ENCODE peak calls at places on chromosomes 4 and X, in six cellular contexts. One of them, this sample, is unnamed.

GRCh38 chr4:53196872-53197759 is 168.7 kb downstream of the SCFD2 start:
- DNase-seq in SJSA1: no peak
- DNase-seq in NT2/D1: peak
- DNase-seq in keratinocyte: peak
- DNase-seq in GM23248: peak
- DNase-seq in neuronal stem cell: peak
- DNase-seq in this sample: peak

GRCh38 chrX:22690116-22690515 is 309.6 kb upstream of the DDX53 start:
- DNase-seq in SJSA1: no peak
- DNase-seq in NT2/D1: no peak
- DNase-seq in keratinocyte: no peak
- DNase-seq in GM23248: peak
- DNase-seq in neuronal stem cell: no peak
- DNase-seq in this sample: no peak

GRCh38 chrX:39809326-39809725 is 288.4 kb downstream of the BCOR start:
- DNase-seq in SJSA1: no peak
- DNase-seq in NT2/D1: no peak
- DNase-seq in keratinocyte: peak
- DNase-seq in GM23248: peak
- DNase-seq in neuronal stem cell: no peak
- DNase-seq in this sample: no peak

GRCh38 chr4:74968456-74969164 is 35.7 kb downstream of the PARM1 start:
- DNase-seq in SJSA1: no peak
- DNase-seq in NT2/D1: no peak
- DNase-seq in keratinocyte: no peak
- DNase-seq in GM23248: no peak
- DNase-seq in neuronal stem cell: no peak
- DNase-seq in this sample: no peak

GRCh38 chrX:42485621-42486020 is 292.3 kb downstream of the PPP1R2C start:
- DNase-seq in SJSA1: no peak
- DNase-seq in NT2/D1: no peak
- DNase-seq in keratinocyte: no peak
- DNase-seq in GM23248: peak
- DNase-seq in neuronal stem cell: no peak
- DNase-seq in this sample: no peak

GRCh38 chr4:15918484-15919129 is 19.9 kb downstream of the FGFBP1 start:
- DNase-seq in SJSA1: no peak
- DNase-seq in NT2/D1: no peak
- DNase-seq in keratinocyte: peak
- DNase-seq in GM23248: no peak
- DNase-seq in neuronal stem cell: no peak
- DNase-seq in this sample: no peak

GRCh38 chr4:105944535-105944934 is 49.3 kb downstream of the NPNT start:
- DNase-seq in SJSA1: no peak
- DNase-seq in NT2/D1: no peak
- DNase-seq in keratinocyte: no peak
- DNase-seq in GM23248: peak
- DNase-seq in neuronal stem cell: no peak
- DNase-seq in this sample: peak

GRCh38 chr4:16196482-16197393 is 29.5 kb downstream of the TAPT1 start:
- DNase-seq in SJSA1: no peak
- DNase-seq in NT2/D1: peak
- DNase-seq in keratinocyte: no peak
- DNase-seq in GM23248: peak
- DNase-seq in neuronal stem cell: peak
- DNase-seq in this sample: peak

GRCh38 chrX:45011131-45011530 is 138.1 kb downstream of the KDM6A start:
- DNase-seq in SJSA1: no peak
- DNase-seq in NT2/D1: no peak
- DNase-seq in keratinocyte: no peak
- DNase-seq in GM23248: peak
- DNase-seq in neuronal stem cell: no peak
- DNase-seq in this sample: peak

GRCh38 chr4:147480891-147481576 is at the start of gene EDNRA:
- DNase-seq in SJSA1: peak
- DNase-seq in NT2/D1: peak
- DNase-seq in keratinocyte: no peak
- DNase-seq in GM23248: peak
- DNase-seq in neuronal stem cell: peak
- DNase-seq in this sample: no peak

GRCh38 chr4:10019521-10020051 is 1.7 kb downstream of the SLC2A9 start:
- DNase-seq in SJSA1: no peak
- DNase-seq in NT2/D1: no peak
- DNase-seq in keratinocyte: no peak
- DNase-seq in GM23248: no peak
- DNase-seq in neuronal stem cell: no peak
- DNase-seq in this sample: no peak

GRCh38 chrX:1205681-1206611 is 6.5 kb downstream of the CRLF2 start:
- DNase-seq in SJSA1: no peak
- DNase-seq in NT2/D1: peak
- DNase-seq in keratinocyte: no peak
- DNase-seq in GM23248: peak
- DNase-seq in neuronal stem cell: peak
- DNase-seq in this sample: peak

GRCh38 chrX:153961292-153961691 is 10.3 kb downstream of the HCFC1 start:
- DNase-seq in SJSA1: no peak
- DNase-seq in NT2/D1: no peak
- DNase-seq in keratinocyte: no peak
- DNase-seq in GM23248: no peak
- DNase-seq in neuronal stem cell: no peak
- DNase-seq in this sample: no peak

GRCh38 chr4:10639100-10639499 is 45.5 kb downstream of the CLNK start:
- DNase-seq in SJSA1: peak
- DNase-seq in NT2/D1: peak
- DNase-seq in keratinocyte: no peak
- DNase-seq in GM23248: no peak
- DNase-seq in neuronal stem cell: peak
- DNase-seq in this sample: no peak

GRCh38 chrX:31894152-31894551 is 822.3 kb upstream of the FTHL17 start:
- DNase-seq in SJSA1: no peak
- DNase-seq in NT2/D1: no peak
- DNase-seq in keratinocyte: no peak
- DNase-seq in GM23248: no peak
- DNase-seq in neuronal stem cell: no peak
- DNase-seq in this sample: no peak

GRCh38 chrX:150506020-150506419 is 62.4 kb upstream of the MTM1 start:
- DNase-seq in SJSA1: no peak
- DNase-seq in NT2/D1: no peak
- DNase-seq in keratinocyte: no peak
- DNase-seq in GM23248: no peak
- DNase-seq in neuronal stem cell: no peak
- DNase-seq in this sample: no peak

GRCh38 chrX:150226223-150226965 is 136.7 kb upstream of the MAMLD1 start:
- DNase-seq in SJSA1: no peak
- DNase-seq in NT2/D1: no peak
- DNase-seq in keratinocyte: no peak
- DNase-seq in GM23248: no peak
- DNase-seq in neuronal stem cell: no peak
- DNase-seq in this sample: no peak

GRCh38 chrX:35665311-35665710 is 132.8 kb upstream of the MAGEB16 start:
- DNase-seq in SJSA1: no peak
- DNase-seq in NT2/D1: no peak
- DNase-seq in keratinocyte: no peak
- DNase-seq in GM23248: no peak
- DNase-seq in neuronal stem cell: no peak
- DNase-seq in this sample: no peak

GRCh38 chr4:211033-211511 is 86.8 kb downstream of the ZNF718 start:
- DNase-seq in SJSA1: no peak
- DNase-seq in NT2/D1: no peak
- DNase-seq in keratinocyte: no peak
- DNase-seq in GM23248: no peak
- DNase-seq in neuronal stem cell: no peak
- DNase-seq in this sample: no peak

GRCh38 chrX:103220511-103221406 is 5.9 kb downstream of the BEX4 start:
- DNase-seq in SJSA1: no peak
- DNase-seq in NT2/D1: no peak
- DNase-seq in keratinocyte: no peak
- DNase-seq in GM23248: no peak
- DNase-seq in neuronal stem cell: no peak
- DNase-seq in this sample: no peak

GRCh38 chrX:10008483-10009056 is 41.4 kb downstream of the CLDN34 start:
- DNase-seq in SJSA1: no peak
- DNase-seq in NT2/D1: no peak
- DNase-seq in keratinocyte: no peak
- DNase-seq in GM23248: peak
- DNase-seq in neuronal stem cell: no peak
- DNase-seq in this sample: no peak

GRCh38 chr4:121428721-121429120 is 47.9 kb upstream of the QRFPR start:
- DNase-seq in SJSA1: no peak
- DNase-seq in NT2/D1: no peak
- DNase-seq in keratinocyte: no peak
- DNase-seq in GM23248: peak
- DNase-seq in neuronal stem cell: no peak
- DNase-seq in this sample: peak

GRCh38 chr4:173752610-173753009 is 222.6 kb upstream of the HAND2 start:
- DNase-seq in SJSA1: peak
- DNase-seq in NT2/D1: peak
- DNase-seq in keratinocyte: no peak
- DNase-seq in GM23248: peak
- DNase-seq in neuronal stem cell: peak
- DNase-seq in this sample: no peak

GRCh38 chr4:108417923-108418322 is 202.5 kb upstream of the RPL34 start:
- DNase-seq in SJSA1: no peak
- DNase-seq in NT2/D1: no peak
- DNase-seq in keratinocyte: no peak
- DNase-seq in GM23248: peak
- DNase-seq in neuronal stem cell: no peak
- DNase-seq in this sample: no peak

GRCh38 chrX:74423289-74423985 is 2.1 kb downstream of the SLC16A2 start:
- DNase-seq in SJSA1: no peak
- DNase-seq in NT2/D1: no peak
- DNase-seq in keratinocyte: no peak
- DNase-seq in GM23248: peak
- DNase-seq in neuronal stem cell: peak
- DNase-seq in this sample: no peak

GRCh38 chr4:153532636-153533035 is 66.5 kb downstream of the TMEM131L start:
- DNase-seq in SJSA1: no peak
- DNase-seq in NT2/D1: no peak
- DNase-seq in keratinocyte: no peak
- DNase-seq in GM23248: no peak
- DNase-seq in neuronal stem cell: no peak
- DNase-seq in this sample: no peak

GRCh38 chr4:153530284-153530995 is 64.3 kb downstream of the TMEM131L start:
- DNase-seq in SJSA1: no peak
- DNase-seq in NT2/D1: no peak
- DNase-seq in keratinocyte: no peak
- DNase-seq in GM23248: no peak
- DNase-seq in neuronal stem cell: no peak
- DNase-seq in this sample: no peak

GRCh38 chr4:153530996-153531375 is 64.8 kb downstream of the TMEM131L start:
- DNase-seq in SJSA1: no peak
- DNase-seq in NT2/D1: no peak
- DNase-seq in keratinocyte: no peak
- DNase-seq in GM23248: no peak
- DNase-seq in neuronal stem cell: no peak
- DNase-seq in this sample: no peak

GRCh38 chr4:153533387-153533786 is 67.2 kb downstream of the TMEM131L start:
- DNase-seq in SJSA1: no peak
- DNase-seq in NT2/D1: no peak
- DNase-seq in keratinocyte: no peak
- DNase-seq in GM23248: peak
- DNase-seq in neuronal stem cell: no peak
- DNase-seq in this sample: no peak

DNA sequence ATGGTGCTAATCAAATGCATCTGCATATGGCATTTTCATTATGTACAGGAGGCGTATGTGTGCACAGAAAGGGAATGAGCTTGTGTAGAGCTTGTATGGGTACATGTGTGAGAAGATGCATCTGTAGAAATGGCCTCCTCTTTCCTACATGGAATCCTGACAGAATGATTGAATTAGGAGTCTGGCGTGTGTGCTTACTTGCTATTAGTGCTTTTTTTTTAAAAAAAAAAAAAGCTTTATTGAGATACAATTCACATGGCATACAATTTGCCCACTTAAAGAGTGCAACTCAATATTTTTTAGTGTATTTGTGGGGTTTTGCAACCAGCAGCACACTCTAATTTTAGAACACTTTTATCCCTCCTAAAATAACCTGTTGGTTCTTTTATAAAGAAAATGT is 66.1 kb downstream of the TMEM131L start:
- DNase-seq in SJSA1: no peak
- DNase-seq in NT2/D1: no peak
- DNase-seq in keratinocyte: no peak
- DNase-seq in GM23248: no peak
- DNase-seq in neuronal stem cell: no peak
- DNase-seq in this sample: no peak
- H3K4me3 ChIP-seq in SJSA1: no peak
- H3K4me3 ChIP-seq in NT2/D1: no peak
- H3K4me3 ChIP-seq in keratinocyte: no peak
- H3K4me3 ChIP-seq in GM23248: no peak
- H3K4me3 ChIP-seq in neuronal stem cell: no peak
- H3K4me3 ChIP-seq in this sample: no peak

GRCh38 chr4:76987153-76987562 is 37.6 kb downstream of the SEPTIN11 start:
- DNase-seq in SJSA1: peak
- DNase-seq in NT2/D1: no peak
- DNase-seq in keratinocyte: no peak
- DNase-seq in GM23248: peak
- DNase-seq in neuronal stem cell: no peak
- DNase-seq in this sample: peak
- H3K4me3 ChIP-seq in SJSA1: peak
- H3K4me3 ChIP-seq in NT2/D1: no peak
- H3K4me3 ChIP-seq in keratinocyte: no peak
- H3K4me3 ChIP-seq in GM23248: peak
- H3K4me3 ChIP-seq in neuronal stem cell: no peak
- H3K4me3 ChIP-seq in this sample: peak

DNA sequence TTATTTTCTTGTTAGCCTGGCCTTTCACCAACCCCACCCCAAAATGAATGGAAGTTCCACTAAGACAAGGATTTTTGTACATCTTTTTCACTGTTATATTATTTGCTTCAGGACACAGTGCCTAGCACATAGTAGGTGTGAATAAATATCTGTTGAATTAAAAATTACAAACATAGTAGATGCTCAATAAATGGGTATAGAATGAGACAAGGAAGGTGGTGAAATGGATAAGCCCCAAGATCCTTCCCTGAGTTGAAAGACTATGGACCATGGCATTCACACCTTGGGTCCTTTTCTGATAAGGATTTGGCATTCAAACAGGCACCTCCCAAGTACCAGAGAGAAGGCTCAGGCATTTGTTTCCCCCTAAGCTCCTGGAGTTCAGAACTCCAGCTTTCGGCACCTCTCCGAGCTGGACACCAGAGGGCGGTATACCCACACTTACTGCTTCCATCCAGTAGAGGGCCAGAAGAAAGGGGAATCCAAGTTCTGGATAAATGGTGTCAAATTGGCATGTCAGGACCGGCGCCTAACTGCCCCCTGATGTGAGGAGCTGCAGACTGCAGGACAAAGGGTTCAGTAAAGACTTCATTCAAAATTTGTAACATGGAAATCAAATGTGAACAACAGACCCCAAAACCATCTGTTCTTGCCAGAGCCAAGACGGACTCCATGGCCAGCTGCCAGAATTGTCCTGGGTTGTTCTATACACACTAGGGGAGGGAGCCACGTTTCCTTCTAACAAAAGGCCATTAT is 193.0 kb downstream of the GPC3 start:
- DNase-seq in SJSA1: peak
- DNase-seq in NT2/D1: peak
- DNase-seq in keratinocyte: peak
- DNase-seq in GM23248: peak
- DNase-seq in neuronal stem cell: peak
- DNase-seq in this sample: peak
- H3K4me3 ChIP-seq in SJSA1: no peak
- H3K4me3 ChIP-seq in NT2/D1: no peak
- H3K4me3 ChIP-seq in keratinocyte: no peak
- H3K4me3 ChIP-seq in GM23248: peak
- H3K4me3 ChIP-seq in neuronal stem cell: no peak
- H3K4me3 ChIP-seq in this sample: peak

GRCh38 chrX:48834383-48834709 is 1.1 kb downstream of the PCSK1N start:
- DNase-seq in SJSA1: no peak
- DNase-seq in NT2/D1: no peak
- DNase-seq in keratinocyte: no peak
- DNase-seq in GM23248: no peak
- DNase-seq in neuronal stem cell: no peak
- DNase-seq in this sample: no peak
- H3K4me3 ChIP-seq in SJSA1: no peak
- H3K4me3 ChIP-seq in NT2/D1: peak
- H3K4me3 ChIP-seq in keratinocyte: peak
- H3K4me3 ChIP-seq in GM23248: no peak
- H3K4me3 ChIP-seq in neuronal stem cell: no peak
- H3K4me3 ChIP-seq in this sample: no peak